ENCODE peak calls at places on chromosomes 16 and 17, in eight cellular contexts. P, T, I, R, F, E, D and H are unnamed samples.

GRCh38 chr16:28183441-28183840 is 28.3 kb downstream of the XPO6 start:
- DNase-seq in P (no peak), T (no peak), I (no peak), R (no peak), F (no peak), E (no peak), D (no peak), H (no peak)

GRCh38 chr17:30413109-30413508 is 34.4 kb downstream of the CPD start:
- DNase-seq in P (peak; percentile 70), T (no peak), I (no peak), R (no peak), F (no peak), E (no peak), D (no peak), H (no peak)

GRCh38 chr17:49972486-49973270 is 3.7 kb downstream of the DLX4 start:
- DNase-seq in P (no peak), T (no peak), I (no peak), R (peak; percentile 65), F (no peak), E (no peak), D (no peak), H (no peak)

GRCh38 chr17:7930841-7931631 is 710 bp downstream of the TRAPPC1 start:
- DNase-seq in P (no peak), T (no peak), I (no peak), R (no peak), F (no peak), E (no peak), D (no peak), H (no peak)

GRCh38 chr17:50037321-50038107 is 18.4 kb upstream of the ITGA3 start:
- DNase-seq in P (peak; percentile 69), T (no peak), I (peak; percentile 38), R (no peak), F (peak; percentile 54), E (peak; percentile 53), D (no peak), H (peak; percentile 49)

GRCh38 chr17:44005865-44006580 is 1.6 kb downstream of the NAGS start:
- DNase-seq in P (peak; percentile 6), T (no peak), I (no peak), R (peak; percentile 83), F (no peak), E (peak; percentile 72), D (peak; percentile 35), H (peak; percentile 75)

GRCh38 chr17:15290605-15291004 is 25.5 kb upstream of the PMP22 start:
- DNase-seq in P (no peak), T (no peak), I (no peak), R (no peak), F (no peak), E (no peak), D (no peak), H (no peak)

GRCh38 chr16:4574919-4575705 is 19.0 kb downstream of the C16orf96 start:
- DNase-seq in P (no peak), T (no peak), I (no peak), R (peak; percentile 41), F (no peak), E (no peak), D (no peak), H (no peak)

GRCh38 chr16:23280483-23280967 is 21.6 kb upstream of the SCNN1B start:
- DNase-seq in P (peak; percentile 90), T (no peak), I (no peak), R (no peak), F (no peak), E (no peak), D (no peak), H (no peak)

GRCh38 chr16:15493416-15494181 is 59.2 kb downstream of the BMERB1 start:
- DNase-seq in P (no peak), T (no peak), I (no peak), R (no peak), F (no peak), E (no peak), D (no peak), H (no peak)

GRCh38 chr16:30837904-30838303 is 50.9 kb upstream of the ZNF629 start:
- DNase-seq in P (peak; percentile 19), T (no peak), I (no peak), R (no peak), F (no peak), E (no peak), D (no peak), H (no peak)

GRCh38 chr17:7590743-7591142 is 849 bp upstream of the SOX15 start:
- DNase-seq in P (peak; percentile 60), T (no peak), I (no peak), R (peak; percentile 92), F (peak; percentile 24), E (no peak), D (no peak), H (no peak)

GRCh38 chr16:73000907-73001521 is 46.9 kb downstream of the ZFHX3 start:
- DNase-seq in P (no peak), T (no peak), I (no peak), R (no peak), F (no peak), E (no peak), D (no peak), H (no peak)

GRCh38 chr17:59456923-59457615 is 108.3 kb upstream of the DHX40 start:
- DNase-seq in P (no peak), T (no peak), I (no peak), R (no peak), F (no peak), E (no peak), D (no peak), H (no peak)

DNA sequence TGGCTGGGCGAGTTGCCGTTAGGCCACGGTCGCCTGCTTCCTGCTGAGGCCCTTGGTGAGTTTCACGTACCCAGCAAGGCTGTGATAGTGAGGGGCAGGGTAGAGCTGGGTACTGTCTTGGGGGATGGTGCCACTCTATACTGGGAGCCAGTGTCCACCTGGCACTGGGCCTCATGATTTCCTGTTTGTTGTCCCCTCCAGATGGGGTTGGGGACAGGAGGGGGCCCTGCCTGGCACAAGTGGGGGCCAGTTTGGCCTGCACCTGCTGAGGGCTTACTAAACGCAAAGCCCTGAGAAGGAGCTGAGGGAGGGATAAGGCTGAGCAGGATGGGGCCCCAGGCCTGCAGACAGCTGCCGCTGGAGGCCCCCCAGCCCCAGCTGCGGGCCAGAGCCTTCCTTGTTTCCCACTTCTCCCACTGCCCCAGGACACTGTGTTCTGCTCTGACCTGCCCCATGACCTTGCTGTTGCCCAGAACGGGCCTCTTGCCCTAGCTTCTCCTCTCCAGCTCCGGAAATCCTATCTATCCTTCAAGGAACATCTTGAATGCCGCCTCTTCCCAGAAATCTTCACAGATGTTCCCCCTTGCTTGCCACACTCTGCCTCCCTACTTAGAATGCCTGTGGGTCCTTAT is 25.4 kb downstream of the GJD3 start:
- DNase-seq in P (no peak), T (no peak), I (no peak), R (no peak), F (no peak), E (peak; percentile 9), D (no peak), H (no peak)
- TF ChIP-seq CTCF in P (no peak), T (no peak), I (no peak), R (no peak), F (no peak), E (no peak), D (no peak), H (no peak)

GRCh38 chr17:17815436-17816200 is 21.2 kb downstream of the SREBF1 start:
- DNase-seq in P (no peak), T (no peak), I (no peak), R (no peak), F (no peak), E (no peak), D (no peak), H (no peak)
- H3K27ac ChIP-seq in P (no peak overlapping the region), T (no peak overlapping the region), I (peak overlapping the region; percentile 70), R (no peak overlapping the region), F (peak overlapping the region; percentile 68), E (peak overlapping the region; percentile 9), D (no peak overlapping the region), H (no peak overlapping the region)

DNA sequence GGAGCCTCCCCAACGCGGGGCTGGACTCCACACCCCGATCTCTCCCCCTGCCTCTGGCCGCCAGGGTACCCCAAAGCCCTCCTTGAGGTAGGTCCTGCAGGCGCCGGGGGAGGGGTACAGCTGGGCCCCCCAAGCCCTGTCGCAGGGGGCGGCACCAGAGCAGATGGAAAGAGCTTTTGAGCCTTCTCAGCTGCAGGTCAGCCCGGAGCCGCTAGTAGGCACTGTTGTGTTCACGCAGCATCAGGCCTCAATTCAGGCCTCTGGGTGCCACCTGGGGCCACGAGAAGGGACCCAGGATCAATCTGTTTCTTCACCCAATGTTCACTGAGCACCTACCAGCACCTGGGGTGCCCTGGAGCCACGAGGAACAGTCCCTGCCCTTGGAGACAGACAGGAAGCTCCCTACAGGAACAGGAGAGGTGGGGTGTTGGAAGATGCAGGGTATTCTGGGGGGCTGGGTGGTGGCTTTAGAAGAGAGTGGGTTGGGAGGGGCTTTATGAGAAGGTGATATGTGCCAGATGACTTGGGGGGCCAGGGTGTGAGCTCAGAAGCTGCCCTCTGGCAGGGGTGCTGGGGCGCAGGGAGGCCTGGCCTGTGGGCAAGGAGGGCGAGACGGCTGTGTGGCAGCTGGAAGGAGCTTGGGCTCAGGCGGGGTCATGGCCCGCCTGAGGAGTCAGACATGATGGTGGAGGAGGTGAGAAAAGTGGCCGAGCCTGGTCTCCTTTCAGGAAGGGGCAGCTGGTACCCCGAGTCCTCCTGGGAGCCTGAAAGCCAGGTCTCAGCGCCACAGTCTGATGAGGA is 122.0 kb upstream of the GSE1 start:
- DNase-seq in P (no peak), T (peak; percentile 3), I (no peak), R (peak; percentile 65), F (no peak), E (peak; percentile 65), D (no peak), H (peak; percentile 59)
- TF ChIP-seq CTCF in P (peak; percentile 63), T (peak; percentile 50), I (peak; percentile 32), R (peak; percentile 92), F (no peak), E (peak; percentile 64), D (peak; percentile 65), H (peak; percentile 79)

GRCh38 chr17:28705728-28706334 is 5.9 kb downstream of the PROCA1 start:
- DNase-seq in P (no peak), T (no peak), I (no peak), R (no peak), F (no peak), E (no peak), D (no peak), H (no peak)
- H3K27ac ChIP-seq in P (no peak overlapping the region), T (no peak overlapping the region), I (no peak overlapping the region), R (peak overlapping the region; percentile 63), F (no peak overlapping the region), E (no peak overlapping the region), D (peak overlapping the region; percentile 57), H (no peak overlapping the region)

GRCh38 chr17:81231766-81232581 is 6.9 kb downstream of the TEPSIN start:
- DNase-seq in P (no peak), T (no peak), I (no peak), R (no peak), F (no peak), E (no peak), D (no peak), H (no peak)

GRCh38 chr17:81229666-81229920 is 6.8 kb upstream of the CEP131 start:
- DNase-seq in P (no peak), T (no peak), I (no peak), R (no peak), F (no peak), E (no peak), D (no peak), H (no peak)

GRCh38 chr17:81228834-81229665 is 6.3 kb upstream of the CEP131 start:
- DNase-seq in P (no peak), T (no peak), I (no peak), R (no peak), F (peak; percentile 23), E (no peak), D (no peak), H (no peak)

GRCh38 chr17:81231121-81231645 is 7.7 kb downstream of the TEPSIN start:
- DNase-seq in P (no peak), T (no peak), I (no peak), R (no peak), F (no peak), E (no peak), D (no peak), H (no peak)

GRCh38 chr17:81230043-81230820 is 7.5 kb upstream of the CEP131 start:
- DNase-seq in P (no peak), T (no peak), I (no peak), R (no peak), F (peak; percentile 25), E (no peak), D (no peak), H (no peak)
- TF ChIP-seq CTCF in P (peak; percentile 46), T (no peak), I (peak; percentile 14), R (peak; percentile 37), F (peak; percentile 9), E (no peak), D (peak; percentile 32), H (no peak)